ENCODE peak calls at places on chromosomes 4 and X, in four cellular contexts. One of them, this sample, is unnamed.

GRCh38 chrX:120453985-120454384 is 15.1 kb downstream of the LAMP2 start:
- DNase-seq in H1: no peak
- DNase-seq in IMR-90: no peak
- DNase-seq in H9: no peak
- DNase-seq in this sample: no peak

GRCh38 chrX:97858592-97858991 is 974.9 kb downstream of the RPA4 start:
- DNase-seq in H9: no peak
- DNase-seq in IMR-90: peak; percentile 55
- DNase-seq in H1: no peak
- DNase-seq in this sample: no peak

GRCh38 chrX:1592128-1592862 is 891 bp downstream of the AKAP17A start:
- DNase-seq in IMR-90: peak; percentile 5
- DNase-seq in H9: peak; percentile 66
- DNase-seq in H1: no peak
- DNase-seq in this sample: peak; percentile 69

GRCh38 chrX:112839856-112840255 is 775 bp downstream of the AMOT start:
- DNase-seq in H1: no peak
- DNase-seq in IMR-90: no peak
- DNase-seq in H9: no peak
- DNase-seq in this sample: peak; percentile 81

GRCh38 chrX:102599950-102600579 is 750 bp downstream of the ARMCX5 start:
- DNase-seq in H1: no peak
- DNase-seq in H9: no peak
- DNase-seq in IMR-90: peak; percentile 42
- DNase-seq in this sample: peak; percentile 15

GRCh38 chrX:23784487-23785301 is 1.7 kb downstream of the SAT1 start:
- DNase-seq in IMR-90: peak; percentile 88
- DNase-seq in H9: no peak
- DNase-seq in H1: no peak
- DNase-seq in this sample: no peak

GRCh38 chrX:39613997-39614679 is 483.6 kb downstream of the BCOR start:
- DNase-seq in H1: peak; percentile 25
- DNase-seq in IMR-90: no peak
- DNase-seq in H9: peak; percentile 72
- DNase-seq in this sample: peak; percentile 4

GRCh38 chr4:663438-664428 is 10.3 kb downstream of the ATP5ME start:
- DNase-seq in H9: peak; percentile 82
- DNase-seq in IMR-90: no peak
- DNase-seq in H1: no peak
- DNase-seq in this sample: peak; percentile 38

GRCh38 chrX:110402855-110403230 is 44.2 kb downstream of the RTL9 start:
- DNase-seq in H9: no peak
- DNase-seq in H1: no peak
- DNase-seq in IMR-90: no peak
- DNase-seq in this sample: no peak

GRCh38 chrX:110403839-110404238 is 45.2 kb downstream of the RTL9 start:
- DNase-seq in IMR-90: peak; percentile 78
- DNase-seq in H1: no peak
- DNase-seq in H9: no peak
- DNase-seq in this sample: no peak

GRCh38 chrX:110401142-110401541 is 42.5 kb downstream of the RTL9 start:
- DNase-seq in IMR-90: no peak
- DNase-seq in H9: no peak
- DNase-seq in H1: no peak
- DNase-seq in this sample: no peak

GRCh38 chrX:110403436-110403835 is 44.8 kb downstream of the RTL9 start:
- DNase-seq in H1: no peak
- DNase-seq in H9: no peak
- DNase-seq in IMR-90: no peak
- DNase-seq in this sample: no peak

DNA sequence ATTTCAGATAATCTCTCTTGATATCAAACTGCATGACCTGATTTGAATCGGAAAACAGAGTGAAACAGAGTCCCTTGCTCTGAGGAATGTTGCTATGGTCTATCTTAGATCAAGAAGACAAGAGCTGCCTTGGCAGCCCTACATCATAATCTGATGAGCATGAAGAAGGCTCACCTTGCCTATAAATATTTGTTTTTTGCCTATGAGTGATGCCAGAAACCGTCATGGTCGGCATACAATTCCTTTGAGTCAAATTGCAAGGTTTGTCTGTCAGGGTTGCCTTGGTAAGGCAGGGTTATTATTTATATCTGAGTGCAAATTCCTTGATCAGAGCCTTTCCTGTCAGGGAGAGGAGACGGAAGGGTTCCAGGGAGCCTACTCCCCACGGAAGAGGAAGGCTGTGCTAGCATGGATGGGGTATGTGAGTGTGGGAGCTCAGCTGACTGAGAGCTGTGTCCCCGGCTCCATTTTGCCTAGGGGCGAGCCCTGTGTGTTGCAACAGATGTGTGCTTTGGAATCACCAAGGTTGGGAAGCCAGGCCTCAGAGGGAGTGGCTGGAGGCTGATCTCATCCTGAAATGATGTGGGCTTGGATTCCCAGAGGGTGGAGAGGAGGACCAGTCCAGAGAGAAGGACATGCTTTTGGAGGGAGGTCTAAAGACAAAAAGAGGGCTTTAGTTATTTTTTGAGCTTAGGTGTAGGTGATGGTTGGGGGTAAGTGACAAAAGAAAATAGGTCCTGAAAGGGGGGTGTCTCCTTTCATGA is 43.6 kb downstream of the RTL9 start:
- DNase-seq in IMR-90: peak; percentile 74
- DNase-seq in H9: peak; percentile 38
- DNase-seq in H1: no peak
- DNase-seq in this sample: peak; percentile 88
- H4K5ac ChIP-seq in IMR-90: peak overlapping the region; percentile 31
- H4K5ac ChIP-seq in H9: no peak overlapping the region
- H4K5ac ChIP-seq in H1: no peak overlapping the region
- H4K5ac ChIP-seq in this sample: no peak overlapping the region

GRCh38 chr4:144659493-144659892 is 13.5 kb downstream of the HHIP start:
- DNase-seq in H1: no peak
- DNase-seq in IMR-90: no peak
- DNase-seq in H9: no peak
- DNase-seq in this sample: no peak
- H4K5ac ChIP-seq in H1: no peak overlapping the region
- H4K5ac ChIP-seq in IMR-90: no peak overlapping the region
- H4K5ac ChIP-seq in H9: no peak overlapping the region
- H4K5ac ChIP-seq in this sample: no peak overlapping the region

DNA sequence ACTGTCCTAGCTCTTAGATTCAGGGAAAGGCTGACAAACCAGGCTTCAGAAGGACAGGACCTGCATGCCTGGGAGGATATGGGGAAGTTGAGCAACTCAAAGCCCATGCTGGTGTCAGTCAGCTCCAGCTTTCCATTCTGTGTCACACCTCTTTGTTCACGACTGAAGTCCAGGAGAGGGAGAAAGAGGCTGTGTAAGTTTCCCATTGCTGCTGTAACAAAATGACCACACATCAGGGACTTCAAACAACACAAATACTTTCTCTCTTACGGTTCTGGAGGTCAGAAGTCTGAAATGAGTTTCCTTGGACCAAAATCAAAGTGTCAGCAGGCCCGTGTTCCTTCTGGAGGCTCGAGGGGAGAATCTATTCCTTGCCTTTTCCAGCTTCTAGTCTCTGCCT is 50.6 kb upstream of the STX18 start:
- DNase-seq in H9: no peak
- DNase-seq in H1: no peak
- DNase-seq in IMR-90: no peak
- DNase-seq in this sample: no peak
- H4K5ac ChIP-seq in H9: no peak overlapping the region
- H4K5ac ChIP-seq in H1: no peak overlapping the region
- H4K5ac ChIP-seq in IMR-90: no peak overlapping the region
- H4K5ac ChIP-seq in this sample: no peak overlapping the region

GRCh38 chr4:8731364-8731763 is 138.8 kb downstream of the CPZ start:
- DNase-seq in IMR-90: no peak
- DNase-seq in H9: peak; percentile 24
- DNase-seq in H1: no peak
- DNase-seq in this sample: no peak

GRCh38 chr4:8732092-8732491 is 139.5 kb downstream of the CPZ start:
- DNase-seq in H9: no peak
- DNase-seq in H1: no peak
- DNase-seq in IMR-90: no peak
- DNase-seq in this sample: no peak

GRCh38 chr4:8730159-8730558 is 137.6 kb downstream of the CPZ start:
- DNase-seq in H9: peak; percentile 17
- DNase-seq in H1: no peak
- DNase-seq in IMR-90: no peak
- DNase-seq in this sample: no peak

GRCh38 chr4:8730681-8731080 is 138.1 kb downstream of the CPZ start:
- DNase-seq in H9: no peak
- DNase-seq in IMR-90: no peak
- DNase-seq in H1: no peak
- DNase-seq in this sample: no peak

DNA sequence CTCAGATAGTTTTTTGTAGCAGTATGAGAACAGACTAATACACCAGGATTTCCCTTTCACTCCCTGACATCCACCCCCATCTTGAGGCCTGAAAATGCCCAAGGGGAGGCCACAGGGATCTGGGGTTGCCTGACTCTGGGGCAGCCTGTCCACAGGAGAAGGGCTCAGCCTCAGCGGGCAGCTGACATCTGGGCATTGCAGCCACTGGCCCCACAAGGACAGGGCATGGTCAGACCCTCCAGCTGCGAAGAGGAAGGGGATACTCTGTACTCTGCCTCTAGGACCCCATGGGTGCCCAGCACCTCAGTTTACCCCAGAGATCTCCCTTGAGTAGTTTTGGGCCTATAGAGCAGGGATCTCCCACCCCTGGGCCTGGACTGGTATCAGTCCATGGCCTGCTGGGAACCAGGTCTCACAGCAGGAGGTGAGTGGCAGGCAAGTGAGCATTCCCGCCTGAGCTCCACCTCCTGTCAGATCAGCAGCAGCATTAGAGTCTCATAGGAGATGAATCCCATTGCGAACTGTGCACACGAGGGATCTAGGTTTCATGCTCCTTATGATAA is 138.9 kb downstream of the HMX1 start:
- DNase-seq in IMR-90: no peak
- DNase-seq in H1: no peak
- DNase-seq in H9: peak; percentile 18
- DNase-seq in this sample: no peak
- H4K5ac ChIP-seq in IMR-90: no peak overlapping the region
- H4K5ac ChIP-seq in H1: no peak overlapping the region
- H4K5ac ChIP-seq in H9: no peak overlapping the region
- H4K5ac ChIP-seq in this sample: no peak overlapping the region

GRCh38 chr4:38495481-38495880 is 168.5 kb upstream of the KLF3 start:
- DNase-seq in H9: peak; percentile 41
- DNase-seq in H1: no peak
- DNase-seq in IMR-90: no peak
- DNase-seq in this sample: peak; percentile 48
- H4K5ac ChIP-seq in H9: no peak overlapping the region
- H4K5ac ChIP-seq in H1: no peak overlapping the region
- H4K5ac ChIP-seq in IMR-90: no peak overlapping the region
- H4K5ac ChIP-seq in this sample: no peak overlapping the region